ENCODE peak calls at places on chromosome 5, in four cellular contexts. One of them, this sample, is unnamed. For H3K9me3 and H3K27me3, the result is how much of the 10 kb centered on the place peaks cover.

GRCh38 chr5:169577966-169578365 is 5.6 kb upstream of the SPDL1 start:
- DNase-seq in effector memory CD4-positive, alpha-beta T cell: no peak
- DNase-seq in neuronal stem cell: no peak
- DNase-seq in suprapubic skin: no peak
- DNase-seq in this sample: no peak

GRCh38 chr5:130536726-130537125 is 628.3 kb downstream of the HINT1 start:
- DNase-seq in neuronal stem cell: no peak
- DNase-seq in effector memory CD4-positive, alpha-beta T cell: no peak
- DNase-seq in suprapubic skin: no peak
- DNase-seq in this sample: no peak

GRCh38 chr5:176902911-176903664 is 3.9 kb upstream of the HK3 start:
- DNase-seq in effector memory CD4-positive, alpha-beta T cell: no peak
- DNase-seq in neuronal stem cell: no peak
- DNase-seq in suprapubic skin: no peak
- DNase-seq in this sample: no peak

GRCh38 chr5:149824115-149824514 is 94.0 kb downstream of the PPARGC1B start:
- DNase-seq in effector memory CD4-positive, alpha-beta T cell: no peak
- DNase-seq in suprapubic skin: no peak
- DNase-seq in neuronal stem cell: no peak
- DNase-seq in this sample: no peak

GRCh38 chr5:125205604-125206221 is 459.3 kb upstream of the ZNF608 start:
- DNase-seq in effector memory CD4-positive, alpha-beta T cell: no peak
- DNase-seq in neuronal stem cell: no peak
- DNase-seq in suprapubic skin: no peak
- DNase-seq in this sample: no peak

GRCh38 chr5:53105611-53106300 is 3.8 kb downstream of the MOCS2 start:
- DNase-seq in suprapubic skin: no peak
- DNase-seq in effector memory CD4-positive, alpha-beta T cell: no peak
- DNase-seq in neuronal stem cell: no peak
- DNase-seq in this sample: no peak

GRCh38 chr5:39479537-39479936 is 54.8 kb upstream of the DAB2 start:
- DNase-seq in effector memory CD4-positive, alpha-beta T cell: no peak
- DNase-seq in neuronal stem cell: no peak
- DNase-seq in suprapubic skin: no peak
- DNase-seq in this sample: no peak

GRCh38 chr5:160649304-160649703 is 202.7 kb downstream of the ATP10B start:
- DNase-seq in neuronal stem cell: no peak
- DNase-seq in effector memory CD4-positive, alpha-beta T cell: no peak
- DNase-seq in suprapubic skin: no peak
- DNase-seq in this sample: no peak

GRCh38 chr5:159451197-159452052 is 121.1 kb upstream of the IL12B start:
- DNase-seq in suprapubic skin: no peak
- DNase-seq in neuronal stem cell: no peak
- DNase-seq in effector memory CD4-positive, alpha-beta T cell: no peak
- DNase-seq in this sample: no peak

GRCh38 chr5:150538007-150538917 is 30.3 kb downstream of the NDST1 start:
- DNase-seq in neuronal stem cell: no peak
- DNase-seq in effector memory CD4-positive, alpha-beta T cell: no peak
- DNase-seq in suprapubic skin: no peak
- DNase-seq in this sample: no peak

GRCh38 chr5:6311568-6312501 is 66.5 kb downstream of the MED10 start:
- DNase-seq in effector memory CD4-positive, alpha-beta T cell: no peak
- DNase-seq in neuronal stem cell: no peak
- DNase-seq in suprapubic skin: no peak
- DNase-seq in this sample: no peak

GRCh38 chr5:172010278-172010677 is 3.8 kb upstream of the FBXW11 start:
- DNase-seq in effector memory CD4-positive, alpha-beta T cell: no peak
- DNase-seq in suprapubic skin: no peak
- DNase-seq in neuronal stem cell: no peak
- DNase-seq in this sample: no peak

GRCh38 chr5:14665110-14665822 is 748 bp downstream of the OTULIN start:
- DNase-seq in neuronal stem cell: peak
- DNase-seq in effector memory CD4-positive, alpha-beta T cell: no peak
- DNase-seq in suprapubic skin: no peak
- DNase-seq in this sample: no peak

GRCh38 chr5:123091258-123091987 is 2.4 kb downstream of the PRDM6 start:
- DNase-seq in effector memory CD4-positive, alpha-beta T cell: no peak
- DNase-seq in neuronal stem cell: no peak
- DNase-seq in suprapubic skin: no peak
- DNase-seq in this sample: no peak

GRCh38 chr5:149439899-149440655 is 61.0 kb upstream of the IL17B start:
- DNase-seq in suprapubic skin: no peak
- DNase-seq in effector memory CD4-positive, alpha-beta T cell: no peak
- DNase-seq in neuronal stem cell: no peak
- DNase-seq in this sample: peak

GRCh38 chr5:78269088-78269703 is 25.3 kb downstream of the AP3B1 start:
- DNase-seq in neuronal stem cell: no peak
- DNase-seq in effector memory CD4-positive, alpha-beta T cell: no peak
- DNase-seq in suprapubic skin: no peak
- DNase-seq in this sample: no peak

GRCh38 chr5:115503420-115503819 is 41.2 kb downstream of the FEM1C start:
- DNase-seq in suprapubic skin: no peak
- DNase-seq in effector memory CD4-positive, alpha-beta T cell: no peak
- DNase-seq in neuronal stem cell: no peak
- DNase-seq in this sample: no peak

GRCh38 chr5:33332804-33333203 is 108.0 kb upstream of the TARS1 start:
- DNase-seq in effector memory CD4-positive, alpha-beta T cell: no peak
- DNase-seq in suprapubic skin: no peak
- DNase-seq in neuronal stem cell: no peak
- DNase-seq in this sample: no peak

GRCh38 chr5:84487963-84488362 is 103.3 kb upstream of the EDIL3 start:
- DNase-seq in neuronal stem cell: no peak
- DNase-seq in effector memory CD4-positive, alpha-beta T cell: no peak
- DNase-seq in suprapubic skin: no peak
- DNase-seq in this sample: no peak

GRCh38 chr5:100900142-100900795 is 2.8 kb downstream of the ST8SIA4 start:
- DNase-seq in neuronal stem cell: peak
- DNase-seq in suprapubic skin: peak
- DNase-seq in effector memory CD4-positive, alpha-beta T cell: no peak
- DNase-seq in this sample: no peak

GRCh38 chr5:111043712-111044506 is 27.6 kb upstream of the TSLP start:
- DNase-seq in neuronal stem cell: no peak
- DNase-seq in suprapubic skin: no peak
- DNase-seq in effector memory CD4-positive, alpha-beta T cell: no peak
- DNase-seq in this sample: no peak

GRCh38 chr5:75566710-75567309 is 44.4 kb upstream of the ANKDD1B start:
- DNase-seq in neuronal stem cell: peak
- DNase-seq in effector memory CD4-positive, alpha-beta T cell: no peak
- DNase-seq in suprapubic skin: no peak
- DNase-seq in this sample: no peak

GRCh38 chr5:54701179-54701578 is 183.6 kb downstream of the SNX18 start:
- DNase-seq in effector memory CD4-positive, alpha-beta T cell: no peak
- DNase-seq in suprapubic skin: no peak
- DNase-seq in neuronal stem cell: no peak
- DNase-seq in this sample: peak

GRCh38 chr5:168600409-168600808 is 21.2 kb upstream of the PANK3 start:
- DNase-seq in neuronal stem cell: no peak
- DNase-seq in suprapubic skin: no peak
- DNase-seq in effector memory CD4-positive, alpha-beta T cell: no peak
- DNase-seq in this sample: no peak

GRCh38 chr5:148425808-148426207 is 42.0 kb downstream of the FBXO38 start:
- DNase-seq in suprapubic skin: no peak
- DNase-seq in effector memory CD4-positive, alpha-beta T cell: no peak
- DNase-seq in neuronal stem cell: no peak
- DNase-seq in this sample: no peak

GRCh38 chr5:163509288-163510040 is 4.0 kb downstream of the MAT2B start:
- DNase-seq in suprapubic skin: no peak
- DNase-seq in neuronal stem cell: no peak
- DNase-seq in effector memory CD4-positive, alpha-beta T cell: no peak
- DNase-seq in this sample: peak

GRCh38 chr5:176616520-176616919 is 6.6 kb upstream of the GPRIN1 start:
- DNase-seq in suprapubic skin: no peak
- DNase-seq in neuronal stem cell: no peak
- DNase-seq in effector memory CD4-positive, alpha-beta T cell: no peak
- DNase-seq in this sample: no peak

GRCh38 chr5:69295088-69295754 is 37.4 kb downstream of the CCDC125 start:
- DNase-seq in neuronal stem cell: no peak
- DNase-seq in suprapubic skin: no peak
- DNase-seq in effector memory CD4-positive, alpha-beta T cell: no peak
- DNase-seq in this sample: no peak

GRCh38 chr5:88659529-88660325 is 223.3 kb downstream of the MEF2C start:
- DNase-seq in effector memory CD4-positive, alpha-beta T cell: no peak
- DNase-seq in suprapubic skin: no peak
- DNase-seq in neuronal stem cell: peak
- DNase-seq in this sample: no peak

GRCh38 chr5:162274684-162275083 is 207.1 kb downstream of the GABRG2 start:
- DNase-seq in suprapubic skin: no peak
- DNase-seq in neuronal stem cell: no peak
- DNase-seq in effector memory CD4-positive, alpha-beta T cell: no peak
- DNase-seq in this sample: no peak

GRCh38 chr5:87735918-87736317 is 323.2 kb upstream of the CCNH start:
- DNase-seq in effector memory CD4-positive, alpha-beta T cell: no peak
- DNase-seq in suprapubic skin: no peak
- DNase-seq in neuronal stem cell: no peak
- DNase-seq in this sample: no peak

GRCh38 chr5:66247176-66247960 is 103.3 kb downstream of the SREK1 start:
- DNase-seq in effector memory CD4-positive, alpha-beta T cell: no peak
- DNase-seq in neuronal stem cell: no peak
- DNase-seq in suprapubic skin: no peak
- DNase-seq in this sample: no peak

GRCh38 chr5:149299451-149300054 is 27.9 kb downstream of the AFAP1L1 start:
- DNase-seq in suprapubic skin: no peak
- DNase-seq in effector memory CD4-positive, alpha-beta T cell: no peak
- DNase-seq in neuronal stem cell: no peak
- DNase-seq in this sample: no peak

GRCh38 chr5:17897776-17898175 is 263.5 kb downstream of the TAF11L14 start:
- DNase-seq in neuronal stem cell: no peak
- DNase-seq in effector memory CD4-positive, alpha-beta T cell: no peak
- DNase-seq in suprapubic skin: no peak
- DNase-seq in this sample: no peak

DNA sequence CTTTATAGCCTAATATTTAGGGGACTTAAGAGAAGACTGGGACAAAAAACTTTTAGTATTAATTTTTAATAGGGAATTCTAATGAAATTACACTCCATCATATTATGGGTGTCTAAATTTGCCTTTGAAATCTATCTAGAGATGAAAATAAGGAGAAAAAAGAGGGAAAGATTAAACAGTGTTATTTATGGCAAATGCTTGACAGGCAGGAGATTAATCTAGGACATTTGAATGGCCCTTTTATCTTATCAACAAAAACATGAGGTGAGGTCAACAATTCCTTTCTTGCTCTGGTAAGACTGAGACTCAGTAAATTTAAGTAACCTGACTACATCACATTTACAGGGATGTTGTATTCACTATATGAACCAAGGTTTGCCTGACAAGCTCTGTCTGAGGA is 852.8 kb upstream of the CTNND2 start:
- DNase-seq in effector memory CD4-positive, alpha-beta T cell: no peak
- DNase-seq in suprapubic skin: no peak
- DNase-seq in neuronal stem cell: no peak
- DNase-seq in this sample: no peak
- H3K9me3 ChIP-seq in effector memory CD4-positive, alpha-beta T cell: under half
- H3K9me3 ChIP-seq in suprapubic skin: under half
- H3K9me3 ChIP-seq in neuronal stem cell: under half
- H3K9me3 ChIP-seq in this sample: under half

GRCh38 chr5:141716009-141716408 is 34.0 kb upstream of the ARAP3 start:
- DNase-seq in suprapubic skin: no peak
- DNase-seq in neuronal stem cell: no peak
- DNase-seq in effector memory CD4-positive, alpha-beta T cell: no peak
- DNase-seq in this sample: peak
- H3K27me3 ChIP-seq in suprapubic skin: under half
- H3K27me3 ChIP-seq in neuronal stem cell: under half
- H3K27me3 ChIP-seq in effector memory CD4-positive, alpha-beta T cell: under half
- H3K27me3 ChIP-seq in this sample: under half

GRCh38 chr5:179123109-179123426 is 62.9 kb downstream of the ZNF354C start:
- DNase-seq in suprapubic skin: peak
- DNase-seq in effector memory CD4-positive, alpha-beta T cell: no peak
- DNase-seq in neuronal stem cell: no peak
- DNase-seq in this sample: peak
- H3K9me3 ChIP-seq in suprapubic skin: under half
- H3K9me3 ChIP-seq in effector memory CD4-positive, alpha-beta T cell: under half
- H3K9me3 ChIP-seq in neuronal stem cell: under half
- H3K9me3 ChIP-seq in this sample: under half

DNA sequence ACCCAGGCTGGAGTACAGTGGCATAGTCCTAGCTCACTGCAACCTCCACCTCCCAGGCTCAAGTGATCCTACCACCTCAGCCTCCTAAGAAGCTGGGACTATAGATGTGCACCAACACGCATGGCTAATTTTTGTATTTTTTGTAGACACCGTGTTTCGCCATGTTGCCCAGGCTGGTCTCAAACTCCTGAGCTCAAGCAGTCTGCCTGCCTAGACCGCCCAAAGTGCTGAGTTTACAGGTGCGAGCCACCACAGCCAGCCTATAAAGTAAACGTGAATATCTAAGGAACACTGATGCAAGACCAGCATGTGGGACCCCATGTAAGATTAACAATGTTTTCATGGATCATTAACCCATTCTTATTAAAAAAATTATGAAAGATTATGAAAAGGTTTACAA is 15.9 kb downstream of the ANXA2R start:
- DNase-seq in suprapubic skin: no peak
- DNase-seq in neuronal stem cell: no peak
- DNase-seq in effector memory CD4-positive, alpha-beta T cell: no peak
- DNase-seq in this sample: no peak
- H3K27me3 ChIP-seq in suprapubic skin: under half
- H3K27me3 ChIP-seq in neuronal stem cell: half or more
- H3K27me3 ChIP-seq in effector memory CD4-positive, alpha-beta T cell: under half
- H3K27me3 ChIP-seq in this sample: under half

GRCh38 chr5:23466401-23466886 is 41.0 kb upstream of the PRDM9 start:
- DNase-seq in suprapubic skin: no peak
- DNase-seq in effector memory CD4-positive, alpha-beta T cell: no peak
- DNase-seq in neuronal stem cell: no peak
- DNase-seq in this sample: peak
- H3K9me3 ChIP-seq in suprapubic skin: under half
- H3K9me3 ChIP-seq in effector memory CD4-positive, alpha-beta T cell: under half
- H3K9me3 ChIP-seq in neuronal stem cell: under half
- H3K9me3 ChIP-seq in this sample: under half

DNA sequence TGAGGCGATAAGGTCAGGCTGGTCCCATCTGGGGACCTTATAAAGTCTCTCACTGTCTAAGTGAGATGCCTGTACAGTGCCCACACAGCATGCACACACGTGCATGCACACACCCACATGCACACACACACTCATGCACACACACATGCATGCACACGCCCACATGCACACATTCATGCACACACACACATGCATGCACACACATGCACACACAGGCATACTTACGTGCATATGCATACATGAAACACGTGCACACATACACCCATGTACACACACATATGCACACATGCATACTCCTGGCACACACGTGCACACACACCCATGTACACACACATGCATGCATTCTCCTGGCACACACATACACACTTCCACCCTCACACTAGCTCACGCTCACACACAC is 12.2 kb downstream of the COL23A1 start:
- DNase-seq in suprapubic skin: no peak
- DNase-seq in effector memory CD4-positive, alpha-beta T cell: no peak
- DNase-seq in neuronal stem cell: no peak
- DNase-seq in this sample: no peak
- H3K27me3 ChIP-seq in suprapubic skin: under half
- H3K27me3 ChIP-seq in effector memory CD4-positive, alpha-beta T cell: under half
- H3K27me3 ChIP-seq in neuronal stem cell: under half
- H3K27me3 ChIP-seq in this sample: under half